ENCODE peak calls at places on chromosome 13, in ten cellular contexts. S is OCI-LY7, D is mucosa of descending colon, Y is fibroblast of lung, T is heart left ventricle, Q is Peyer's patch, R is astrocyte, W is cardiac muscle cell, M is stomach, L is psoas muscle. F is an unnamed sample. For H3K4me1, the result is how much of the 10 kb centered on the place peaks cover.

GRCh38 chr13:20851844-20852402 is 50.6 kb downstream of the XPO4 start:
- DNase-seq in R (no peak), W (no peak), Y (no peak), Q (no peak), L (no peak), D (no peak), T (no peak), M (no peak), S (no peak), F (no peak)

GRCh38 chr13:26051231-26052135 is at the start of gene SHISA2:
- DNase-seq in W (peak), R (peak), L (peak), Y (peak), M (peak), S (no peak), Q (peak), T (peak), D (peak), F (no peak)

GRCh38 chr13:70189981-70190380 is 81.7 kb upstream of the KLHL1 start:
- DNase-seq in W (no peak), L (no peak), M (no peak), T (no peak), R (no peak), Y (no peak), S (no peak), Q (no peak), D (no peak), F (no peak)

GRCh38 chr13:84655677-84656076 is 773.4 kb upstream of the SLITRK1 start:
- DNase-seq in R (peak), Y (peak), M (no peak), L (no peak), D (no peak), Q (no peak), T (no peak), S (no peak), W (no peak), F (no peak)

GRCh38 chr13:74288361-74288911 is 154.2 kb upstream of the KLF12 start:
- DNase-seq in Q (peak), D (peak), M (peak), R (peak), Y (no peak), S (peak), T (peak), W (peak), L (peak), F (no peak)

GRCh38 chr13:50626031-50626643 is 217.4 kb downstream of the DLEU7 start:
- DNase-seq in D (no peak), M (no peak), R (peak), S (no peak), T (no peak), Q (no peak), W (no peak), Y (peak), L (no peak), F (no peak)

GRCh38 chr13:21219044-21219381 is 42.6 kb downstream of the MRPL57 start:
- DNase-seq in S (no peak), R (no peak), D (no peak), T (no peak), Y (no peak), W (no peak), Q (no peak), M (no peak), L (no peak), F (no peak)

GRCh38 chr13:50512602-50513527 is 330.6 kb downstream of the DLEU7 start:
- DNase-seq in Y (peak), T (peak), L (peak), R (peak), Q (peak), W (peak), M (peak), D (peak), S (peak), F (no peak)

GRCh38 chr13:35912841-35913240 is 218.3 kb downstream of the DCLK1 start:
- DNase-seq in M (no peak), S (no peak), R (no peak), L (no peak), Y (no peak), W (no peak), T (no peak), D (no peak), Q (no peak), F (no peak)

GRCh38 chr13:36131215-36131930 is at the start of gene DCLK1:
- DNase-seq in D (peak), T (peak), M (peak), W (peak), L (peak), Q (no peak), Y (peak), R (no peak), S (no peak), F (no peak)

GRCh38 chr13:45362939-45363338 is 22.0 kb upstream of the TPT1 start:
- DNase-seq in W (no peak), Y (no peak), Q (no peak), M (no peak), S (peak), D (no peak), R (no peak), L (no peak), T (no peak), F (peak)
- TF ChIP-seq CTCF in W (no peak), Y (no peak), Q (no peak), M (no peak), S (peak), D (no peak), R (no peak), L (no peak), T (no peak), F (peak)

DNA sequence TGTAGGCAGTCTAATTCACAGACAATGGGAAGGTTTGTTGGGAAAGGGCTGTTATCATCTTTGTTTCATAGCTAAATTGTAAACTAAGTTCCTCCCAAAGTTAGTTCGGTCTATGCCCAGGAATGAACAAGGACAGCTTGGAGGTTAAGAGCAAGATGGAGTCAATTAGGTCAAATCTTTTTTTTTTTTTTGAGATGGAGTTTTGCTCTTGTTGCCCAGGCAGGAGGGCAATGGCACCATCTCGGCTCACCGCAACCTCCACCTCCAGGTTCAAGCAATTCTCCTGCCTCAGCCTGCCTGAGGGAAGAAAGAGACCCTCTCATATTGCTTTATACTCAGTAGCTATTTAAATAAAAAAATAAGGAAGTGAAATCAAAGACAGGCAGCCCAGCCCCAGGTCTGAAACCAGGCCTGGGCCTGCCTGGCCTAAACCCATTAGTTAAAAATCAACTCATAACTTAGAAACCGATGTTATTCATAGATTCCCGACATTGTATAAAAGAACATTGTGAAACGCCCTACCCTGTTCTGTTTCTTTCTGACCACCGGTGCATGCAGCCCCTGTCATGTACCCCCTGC is 297.4 kb upstream of the SGCG start:
- DNase-seq in T (no peak), R (no peak), Y (no peak), M (no peak), S (peak), L (no peak), W (no peak), D (peak), Q (no peak), F (no peak)
- H3K4me1 ChIP-seq in T (under half), R (under half), Y (under half), M (under half), S (under half), L (under half), W (under half), D (under half), Q (under half), F (under half)

GRCh38 chr13:53105477-53105876 is 76.9 kb downstream of the OLFM4 start:
- DNase-seq in S (no peak), W (no peak), R (no peak), D (no peak), Y (no peak), L (no peak), Q (no peak), M (no peak), T (no peak), F (no peak)

GRCh38 chr13:53110181-53110580 is 81.6 kb downstream of the OLFM4 start:
- DNase-seq in Q (no peak), W (no peak), R (no peak), L (no peak), T (no peak), Y (no peak), D (no peak), S (no peak), M (no peak), F (no peak)

GRCh38 chr13:53112522-53112921 is 83.9 kb downstream of the OLFM4 start:
- DNase-seq in T (no peak), Q (no peak), R (no peak), D (no peak), Y (no peak), S (peak), W (peak), M (no peak), L (no peak), F (no peak)

GRCh38 chr13:53105881-53106280 is 77.3 kb downstream of the OLFM4 start:
- DNase-seq in T (no peak), M (no peak), D (no peak), R (no peak), Y (no peak), Q (no peak), L (no peak), W (no peak), S (no peak), F (peak)

GRCh38 chr13:53110614-53111013 is 82.0 kb downstream of the OLFM4 start:
- DNase-seq in D (no peak), S (no peak), M (no peak), T (no peak), Y (no peak), L (no peak), Q (no peak), W (no peak), R (no peak), F (no peak)
- TF ChIP-seq CTCF in D (no peak), S (no peak), M (no peak), T (no peak), Y (no peak), L (no peak), Q (no peak), W (no peak), R (no peak), F (no peak)

DNA sequence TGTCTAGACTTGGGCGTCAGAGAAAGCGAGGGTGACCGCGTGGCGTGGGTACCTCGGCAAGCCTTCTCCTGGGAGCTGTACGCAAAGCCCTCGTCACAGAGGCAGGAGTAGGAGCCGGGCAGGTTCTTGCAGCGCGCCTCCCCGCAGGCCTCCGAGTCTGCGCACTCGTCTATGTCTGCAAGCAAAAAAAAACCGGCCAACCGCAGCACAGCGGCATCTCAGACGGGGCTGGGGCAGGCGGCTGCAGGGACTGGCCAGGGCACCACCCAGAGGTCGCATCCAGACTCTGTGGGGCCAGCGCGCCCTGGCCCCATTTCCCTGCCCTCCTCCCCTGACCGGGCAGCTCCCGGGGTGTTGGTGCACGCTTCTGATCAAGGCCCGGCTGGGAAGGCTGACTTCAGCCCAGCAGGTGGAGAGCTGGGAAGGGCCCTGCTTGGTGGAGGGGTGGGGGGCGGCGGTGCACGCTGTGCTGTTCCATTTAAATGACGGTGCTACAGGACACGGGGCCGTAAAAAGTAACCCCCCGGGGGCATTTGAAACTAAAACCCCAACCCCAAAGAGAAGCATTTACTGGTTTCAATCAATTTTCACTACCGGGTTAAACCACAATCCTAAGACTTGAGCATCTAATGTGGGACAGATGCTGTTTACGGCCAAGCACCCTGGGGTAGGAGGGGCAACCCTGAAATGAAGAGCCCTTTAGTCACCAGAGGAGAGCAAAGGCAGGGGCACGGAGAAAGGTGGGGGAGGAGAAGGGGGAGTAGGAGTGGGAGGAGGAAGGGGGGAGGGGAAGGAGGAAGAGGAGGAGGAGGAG is 28.2 kb downstream of the GAS6 start:
- DNase-seq in L (peak), Y (peak), T (no peak), Q (no peak), M (no peak), R (peak), D (no peak), S (no peak), W (no peak), F (no peak)
- H3K4me1 ChIP-seq in L (under half), Y (under half), T (under half), Q (under half), M (under half), R (under half), D (under half), S (under half), W (under half), F (under half)

GRCh38 chr13:43003010-43003409 is 11.0 kb upstream of the EPSTI1 start:
- DNase-seq in W (no peak), L (no peak), R (no peak), M (no peak), Q (no peak), T (no peak), Y (peak), S (no peak), D (no peak), F (no peak)
- TF ChIP-seq CTCF in W (no peak), L (no peak), R (no peak), M (no peak), Q (no peak), T (no peak), Y (no peak), S (no peak), D (no peak), F (no peak)

DNA sequence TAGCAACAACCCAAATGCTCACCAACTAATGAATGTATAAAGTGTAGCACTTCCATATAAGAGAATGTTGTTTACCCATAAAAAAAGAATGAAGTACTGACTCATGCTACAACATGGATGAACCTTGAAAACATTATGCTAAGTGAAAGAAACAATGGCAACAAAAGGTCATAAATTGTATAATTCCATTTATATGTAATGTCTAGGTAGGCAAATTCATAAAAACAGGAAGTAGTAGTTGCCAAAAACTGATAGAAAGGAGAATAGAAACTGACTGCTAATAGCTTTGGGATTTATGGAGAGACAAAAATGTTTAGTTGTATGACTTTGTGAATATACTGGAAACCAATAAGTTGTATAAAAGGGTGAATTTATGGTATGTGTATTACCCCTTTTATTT is 21.6 kb downstream of the MYCBP2 start:
- DNase-seq in Q (no peak), R (no peak), D (no peak), W (no peak), L (no peak), S (peak), M (no peak), Y (no peak), T (no peak), F (no peak)
- H3K4me1 ChIP-seq in Q (under half), R (under half), D (under half), W (under half), L (under half), S (half or more), M (under half), Y (under half), T (under half), F (under half)

GRCh38 chr13:24680258-24680920 is at the start of gene ATP12A:
- DNase-seq in L (no peak), S (no peak), W (peak), M (peak), T (no peak), R (no peak), Q (peak), Y (no peak), D (peak), F (no peak)
- TF ChIP-seq CTCF in L (no peak), S (peak), W (no peak), M (no peak), T (peak), R (no peak), Q (peak), Y (no peak), D (no peak), F (peak)

GRCh38 chr13:100304241-100304640 is 215.3 kb downstream of the PCCA start:
- DNase-seq in S (no peak), Y (no peak), W (no peak), D (no peak), L (no peak), Q (no peak), M (no peak), R (no peak), T (no peak), F (no peak)
- H3K4me1 ChIP-seq in S (under half), Y (under half), W (under half), D (under half), L (under half), Q (under half), M (under half), R (under half), T (under half), F (under half)

GRCh38 chr13:87999791-88000190 is 328.6 kb downstream of the SLITRK5 start:
- DNase-seq in D (no peak), S (peak), L (no peak), Q (no peak), W (peak), M (no peak), R (no peak), Y (no peak), T (no peak), F (no peak)
- TF ChIP-seq CTCF in D (no peak), S (peak), L (no peak), Q (no peak), W (no peak), M (no peak), R (no peak), Y (no peak), T (no peak), F (no peak)

F was measured in Caco-2.